ENCODE peak calls at places on chromosomes 6 and 20, in seven cellular contexts. N, Z, J, W, Y, E and Q are unnamed samples.

GRCh38 chr20:60063739-60064138 is 105.5 kb downstream of the CDH26 start:
- DNase-seq in W (no peak), Z (no peak), J (no peak), E (no peak), N (no peak), Y (no peak), Q (no peak)

GRCh38 chr20:61134286-61135035 is 117.6 kb upstream of the CDH4 start:
- DNase-seq in Z (no peak), W (no peak), J (no peak), E (no peak), Y (no peak), N (no peak), Q (no peak)

GRCh38 chr6:39091163-39091562 is 23.8 kb downstream of the SAYSD1 start:
- DNase-seq in W (no peak), N (no peak), Z (no peak), Y (no peak), J (peak; percentile 20), E (peak; percentile 13), Q (no peak)

GRCh38 chr6:31663087-31663960 is 1.5 kb downstream of the GPANK1 start:
- DNase-seq in E (no peak), Y (no peak), W (no peak), Z (no peak), N (no peak), J (peak; percentile 37), Q (no peak)

GRCh38 chr6:79810878-79811277 is 136.5 kb downstream of the ELOVL4 start:
- DNase-seq in Y (peak; percentile 25), N (no peak), E (peak; percentile 56), J (no peak), W (no peak), Z (no peak), Q (peak; percentile 62)

GRCh38 chr6:108739496-108740330 is 108.5 kb upstream of the ARMC2 start:
- DNase-seq in W (no peak), E (no peak), N (no peak), J (no peak), Z (no peak), Y (no peak), Q (no peak)

GRCh38 chr20:41175201-41175651 is 37.9 kb downstream of the PLCG1 start:
- DNase-seq in Y (no peak), Z (peak; percentile 6), N (no peak), J (no peak), E (no peak), W (no peak), Q (no peak)

GRCh38 chr20:56786503-56786902 is 157.4 kb downstream of the TFAP2C start:
- DNase-seq in Y (no peak), Z (no peak), J (no peak), W (no peak), E (no peak), N (no peak), Q (no peak)

GRCh38 chr6:11869656-11870340 is 91.2 kb upstream of the ADTRP start:
- DNase-seq in Z (no peak), J (no peak), N (peak; percentile 5), Y (no peak), E (no peak), W (peak; percentile 7), Q (no peak)